ENCODE peak calls at places on chromosomes 2 and 18, in nine cellular contexts. E, F, J, U, X, L, Z, I and V are unnamed samples.
A peak's percentile ranks its signal among the peaks of the same experiment; 100 is the strongest.

GRCh38 chr2:98027955-98028593 is 32.3 kb upstream of the TMEM131 start:
- DNase-seq in E (no peak), F (no peak), J (no peak), U (no peak), X (no peak), L (peak; percentile 9), Z (no peak), I (no peak), V (no peak)

GRCh38 chr2:224802407-224802806 is 86.2 kb upstream of the CCDC195 start:
- DNase-seq in E (no peak), F (no peak), J (no peak), U (no peak), X (no peak), L (no peak), Z (no peak), I (no peak), V (no peak)

GRCh38 chr2:239904496-239904895 is 120.6 kb downstream of the NDUFA10 start:
- DNase-seq in E (no peak), F (no peak), J (no peak), U (no peak), X (no peak), L (no peak), Z (no peak), I (no peak), V (no peak)

GRCh38 chr2:100193334-100193733 is 50.9 kb upstream of the AFF3 start:
- DNase-seq in E (no peak), F (no peak), J (no peak), U (no peak), X (no peak), L (no peak), Z (no peak), I (no peak), V (no peak)

GRCh38 chr2:70685771-70686171 is 82.2 kb downstream of the ADD2 start:
- DNase-seq in E (no peak), F (no peak), J (no peak), U (no peak), X (no peak), L (no peak), Z (no peak), I (no peak), V (no peak)

GRCh38 chr2:142065700-142066099 is 65.1 kb downstream of the LRP1B start:
- DNase-seq in E (no peak), F (no peak), J (no peak), U (no peak), X (no peak), L (no peak), Z (no peak), I (no peak), V (no peak)

GRCh38 chr18:63683890-63684289 is 18.9 kb upstream of the SERPINB11 start:
- DNase-seq in E (no peak), F (no peak), J (no peak), U (no peak), X (no peak), L (no peak), Z (no peak), I (no peak), V (no peak)

GRCh38 chr2:172134270-172134669 is 31.6 kb upstream of the DLX2 start:
- DNase-seq in E (no peak), F (no peak), J (no peak), U (no peak), X (no peak), L (no peak), Z (no peak), I (no peak), V (no peak)

GRCh38 chr18:58578835-58579560 is 49.9 kb downstream of the ALPK2 start:
- DNase-seq in E (peak; percentile 64), F (no peak), J (no peak), U (no peak), X (no peak), L (no peak), Z (no peak), I (no peak), V (peak; percentile 82)

DNA sequence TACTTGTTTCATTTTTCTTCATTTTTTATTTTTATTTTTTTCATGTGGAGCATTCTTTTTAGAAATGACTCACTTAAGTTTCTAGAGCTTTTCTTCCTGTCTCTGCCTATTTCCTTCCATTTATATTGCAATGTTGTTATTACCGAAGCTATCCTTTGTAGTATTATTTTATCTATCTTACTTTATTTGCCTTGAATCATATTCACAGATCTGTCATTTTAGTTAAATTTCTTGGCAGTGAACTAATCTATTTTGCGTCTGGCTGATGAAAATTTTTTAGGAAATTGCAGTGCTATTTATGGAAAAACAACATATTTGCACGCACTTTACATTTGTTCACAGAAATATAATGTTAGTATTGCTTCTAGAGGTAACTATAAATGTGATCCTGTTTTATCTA is 956.9 kb upstream of the SLC39A10 start:
- DNase-seq in E (no peak), F (no peak), J (no peak), U (no peak), X (no peak), L (no peak), Z (no peak), I (no peak), V (no peak)
- H3K4me1 ChIP-seq in E (no peaks in the 10 kb centered on the region), F (no peaks in the 10 kb centered on the region), J (no peaks in the 10 kb centered on the region), U (no peaks in the 10 kb centered on the region), X (peaks cover 8% of the 10 kb centered on the region), L (no peaks in the 10 kb centered on the region), Z (no peaks in the 10 kb centered on the region), I (no peaks in the 10 kb centered on the region), V (no peaks in the 10 kb centered on the region)

GRCh38 chr2:6724572-6725140 is 141.1 kb downstream of the CMPK2 start:
- DNase-seq in E (no peak), F (no peak), J (no peak), U (no peak), X (no peak), L (no peak), Z (no peak), I (no peak), V (no peak)
- H3K4me1 ChIP-seq in E (no peaks in the 10 kb centered on the region), F (no peaks in the 10 kb centered on the region), J (no peaks in the 10 kb centered on the region), U (no peaks in the 10 kb centered on the region), X (no peaks in the 10 kb centered on the region), L (no peaks in the 10 kb centered on the region), Z (no peaks in the 10 kb centered on the region), I (no peaks in the 10 kb centered on the region), V (no peaks in the 10 kb centered on the region)

GRCh38 chr2:62217421-62217820 is 21.5 kb downstream of the B3GNT2 start:
- DNase-seq in E (no peak), F (no peak), J (no peak), U (no peak), X (no peak), L (no peak), Z (no peak), I (no peak), V (no peak)
- H3K4me1 ChIP-seq in E (peaks cover 30% of the 10 kb centered on the region), F (peaks cover 16% of the 10 kb centered on the region), J (peaks cover 15% of the 10 kb centered on the region), U (peaks cover 13% of the 10 kb centered on the region), X (peaks cover 3% of the 10 kb centered on the region), L (peaks cover 7% of the 10 kb centered on the region), Z (peaks cover 13% of the 10 kb centered on the region), I (peaks cover 50% of the 10 kb centered on the region), V (peaks cover 9% of the 10 kb centered on the region)

GRCh38 chr18:21257383-21257782 is 15.4 kb downstream of the GREB1L start:
- DNase-seq in E (no peak), F (no peak), J (no peak), U (no peak), X (no peak), L (no peak), Z (no peak), I (no peak), V (peak; percentile 11)

GRCh38 chr18:21260621-21261020 is 18.6 kb downstream of the GREB1L start:
- DNase-seq in E (no peak), F (no peak), J (no peak), U (no peak), X (no peak), L (no peak), Z (no peak), I (no peak), V (no peak)

DNA sequence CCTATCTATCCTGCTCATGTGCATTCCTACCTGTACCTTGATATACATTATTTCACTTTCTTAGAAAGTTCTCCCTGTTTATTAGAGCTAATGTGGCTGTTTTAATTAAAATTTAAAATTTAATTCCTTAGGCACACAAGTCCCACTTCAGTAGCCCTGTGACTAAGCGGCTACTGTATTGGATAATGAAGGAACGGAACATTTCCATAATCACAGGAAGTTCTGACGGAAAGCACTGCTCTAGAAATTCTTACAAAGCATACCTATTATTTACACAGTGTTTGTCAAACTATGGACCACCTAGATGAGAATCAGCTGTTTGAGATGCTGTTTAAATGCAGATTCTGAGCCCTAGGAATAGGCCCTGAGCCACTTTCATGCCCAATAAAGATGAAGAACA is 13.2 kb downstream of the GREB1L start:
- DNase-seq in E (no peak), F (no peak), J (no peak), U (no peak), X (no peak), L (no peak), Z (no peak), I (no peak), V (no peak)
- H3K4me1 ChIP-seq in E (peaks cover 6% of the 10 kb centered on the region), F (no peaks in the 10 kb centered on the region), J (no peaks in the 10 kb centered on the region), U (no peaks in the 10 kb centered on the region), X (no peaks in the 10 kb centered on the region), L (no peaks in the 10 kb centered on the region), Z (no peaks in the 10 kb centered on the region), I (no peaks in the 10 kb centered on the region), V (peaks cover 6% of the 10 kb centered on the region)

GRCh38 chr2:230719340-230719739 is 6.7 kb downstream of the CAB39 start:
- DNase-seq in E (no peak), F (no peak), J (no peak), U (no peak), X (no peak), L (no peak), Z (no peak), I (no peak), V (no peak)

GRCh38 chr2:230723363-230723762 is 10.7 kb downstream of the CAB39 start:
- DNase-seq in E (no peak), F (no peak), J (no peak), U (no peak), X (peak; percentile 69), L (no peak), Z (no peak), I (no peak), V (no peak)

GRCh38 chr2:230721712-230722111 is 9.1 kb downstream of the CAB39 start:
- DNase-seq in E (no peak), F (no peak), J (no peak), U (no peak), X (no peak), L (no peak), Z (no peak), I (no peak), V (peak; percentile 60)

GRCh38 chr2:230717595-230717994 is 5.0 kb downstream of the CAB39 start:
- DNase-seq in E (no peak), F (no peak), J (no peak), U (no peak), X (no peak), L (no peak), Z (no peak), I (no peak), V (no peak)

DNA sequence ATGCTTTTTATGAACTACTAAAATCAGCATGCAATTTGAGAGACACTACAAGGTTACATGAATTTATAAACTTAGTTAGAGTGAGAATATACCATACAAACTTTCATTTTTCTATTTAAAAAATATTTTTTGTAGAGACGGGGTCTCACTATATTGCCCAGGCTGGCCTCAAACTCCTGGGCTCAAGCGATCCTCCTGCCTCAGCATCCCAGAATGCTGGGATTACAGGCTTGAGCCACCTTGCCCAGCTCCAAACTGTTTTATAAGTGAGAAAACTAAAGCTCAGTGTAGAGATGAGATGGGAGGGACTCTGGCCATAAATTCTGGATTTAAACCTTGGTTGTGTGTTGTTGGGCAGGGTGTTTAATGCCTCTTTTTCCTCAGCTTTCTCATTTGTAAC is 9.6 kb downstream of the CAB39 start:
- DNase-seq in E (no peak), F (no peak), J (no peak), U (no peak), X (no peak), L (no peak), Z (no peak), I (no peak), V (no peak)
- H3K4me1 ChIP-seq in E (no peaks in the 10 kb centered on the region), F (no peaks in the 10 kb centered on the region), J (no peaks in the 10 kb centered on the region), U (peaks cover 9% of the 10 kb centered on the region), X (peaks cover 51% of the 10 kb centered on the region), L (peaks cover 4% of the 10 kb centered on the region), Z (peaks cover 25% of the 10 kb centered on the region), I (peaks cover 29% of the 10 kb centered on the region), V (peaks cover 23% of the 10 kb centered on the region)

GRCh38 chr2:226791056-226791486 is 8.5 kb downstream of the IRS1 start:
- DNase-seq in E (no peak), F (peak; percentile 65), J (no peak), U (no peak), X (no peak), L (no peak), Z (no peak), I (no peak), V (peak; percentile 58)
- H3K4me1 ChIP-seq in E (peaks cover 53% of the 10 kb centered on the region), F (peaks cover 8% of the 10 kb centered on the region), J (peaks cover 43% of the 10 kb centered on the region), U (peaks cover 15% of the 10 kb centered on the region), X (peaks cover 32% of the 10 kb centered on the region), L (no peaks in the 10 kb centered on the region), Z (peaks cover 19% of the 10 kb centered on the region), I (peaks cover 13% of the 10 kb centered on the region), V (peaks cover 59% of the 10 kb centered on the region)